ENCODE peak calls at places on chromosomes 3 and 15, in four cellular contexts. U is adrenal gland, K is right lobe of liver, M is breast epithelium. I is an unnamed sample. For H3K4me1, the result is how much of the 10 kb centered on the place peaks cover.

GRCh38 chr3:126315916-126316514 is 41.2 kb downstream of the KLF15 start:
- DNase-seq in U (no peak), K (no peak), M (no peak), I (peak)

GRCh38 chr15:71612066-71612715 is 198.2 kb upstream of the NR2E3 start:
- DNase-seq in U (no peak), K (no peak), M (no peak), I (no peak)

GRCh38 chr3:120462409-120462959 is 11.7 kb upstream of the FSTL1 start:
- DNase-seq in U (no peak), K (no peak), M (no peak), I (no peak)

GRCh38 chr3:186570941-186571643 is 572 bp downstream of the DNAJB11 start:
- DNase-seq in U (peak), K (no peak), M (no peak), I (no peak)

GRCh38 chr3:32238027-32238815 is at the start of gene CMTM8:
- DNase-seq in U (peak), K (peak), M (no peak), I (peak)

GRCh38 chr3:51539291-51539891 is 872 bp downstream of the RAD54L2 start:
- DNase-seq in U (peak), K (peak), M (no peak), I (no peak)

GRCh38 chr3:137709011-137709601 is 55.0 kb upstream of the SOX14 start:
- DNase-seq in U (no peak), K (no peak), M (no peak), I (no peak)

GRCh38 chr15:34780725-34781124 is 14.6 kb downstream of the ACTC1 start:
- DNase-seq in U (no peak), K (no peak), M (no peak), I (no peak)

GRCh38 chr15:40094156-40094555 is 14.5 kb downstream of the BMF start:
- DNase-seq in U (no peak), K (no peak), M (no peak), I (no peak)

GRCh38 chr15:96330064-96330449 is 443 bp upstream of the NR2F2 start:
- DNase-seq in U (peak), K (no peak), M (no peak), I (peak)

GRCh38 chr15:98955331-98955730 is 52.3 kb downstream of the PGPEP1L start:
- DNase-seq in U (no peak), K (no peak), M (no peak), I (peak)

GRCh38 chr3:41652506-41652905 is 309.4 kb downstream of the ULK4 start:
- DNase-seq in U (no peak), K (no peak), M (no peak), I (no peak)

GRCh38 chr3:156483426-156483825 is 71.5 kb downstream of the SSR3 start:
- DNase-seq in U (no peak), K (no peak), M (no peak), I (no peak)

GRCh38 chr3:45425237-45425933 is 37.0 kb downstream of the LARS2 start:
- DNase-seq in U (no peak), K (no peak), M (no peak), I (no peak)

GRCh38 chr3:141055536-141056445 is 4.6 kb downstream of the SPSB4 start:
- DNase-seq in U (no peak), K (no peak), M (no peak), I (no peak)

GRCh38 chr3:173395073-173395411 is 2.5 kb upstream of the NLGN1 start:
- DNase-seq in U (no peak), K (no peak), M (no peak), I (no peak)

GRCh38 chr3:100226712-100227429 is 33.9 kb upstream of the TBC1D23 start:
- DNase-seq in U (no peak), K (no peak), M (no peak), I (no peak)

GRCh38 chr3:170321326-170322034 is 36.0 kb upstream of the SKIL start:
- DNase-seq in U (no peak), K (no peak), M (no peak), I (no peak)

GRCh38 chr3:62718515-62719320 is 156.5 kb downstream of the CADPS start:
- DNase-seq in U (no peak), K (no peak), M (no peak), I (no peak)

GRCh38 chr3:84965141-84965540 is 6.4 kb downstream of the CADM2 start:
- DNase-seq in U (no peak), K (no peak), M (no peak), I (no peak)

GRCh38 chr15:90451215-90451850 is 63.3 kb downstream of the IQGAP1 start:
- DNase-seq in U (no peak), K (no peak), M (no peak), I (no peak)

GRCh38 chr15:95712785-95713184 is 617.7 kb upstream of the NR2F2 start:
- DNase-seq in U (no peak), K (no peak), M (no peak), I (no peak)

GRCh38 chr3:127473244-127474024 is 117.1 kb downstream of the TPRA1 start:
- DNase-seq in U (no peak), K (peak), M (no peak), I (no peak)

GRCh38 chr3:105365536-105366301 is 990 bp upstream of the ALCAM start:
- DNase-seq in U (no peak), K (no peak), M (no peak), I (no peak)

GRCh38 chr3:160808838-160809237 is 52.8 kb downstream of the PPM1L start:
- DNase-seq in U (no peak), K (peak), M (peak), I (peak)

GRCh38 chr15:78243491-78243941 is 9.2 kb upstream of the ACSBG1 start:
- DNase-seq in U (peak), K (peak), M (no peak), I (peak)

GRCh38 chr3:73623996-73624362 is 762 bp downstream of the PDZRN3 start:
- DNase-seq in U (peak), K (no peak), M (no peak), I (peak)

GRCh38 chr3:188037116-188037718 is 116.7 kb upstream of the LPP start:
- DNase-seq in U (peak), K (peak), M (no peak), I (peak)
- H3K4me1 ChIP-seq in U (under half), K (under half), M (under half), I (under half)

GRCh38 chr3:112087746-112088145 is 1.6 kb downstream of the C3orf52 start:
- DNase-seq in U (no peak), K (no peak), M (no peak), I (no peak)

GRCh38 chr3:112084980-112085697 is 1.1 kb upstream of the C3orf52 start:
- DNase-seq in U (no peak), K (no peak), M (no peak), I (no peak)

GRCh38 chr3:112088944-112089343 is 2.8 kb downstream of the C3orf52 start:
- DNase-seq in U (no peak), K (no peak), M (no peak), I (no peak)

GRCh38 chr3:112086857-112087524 is 802 bp downstream of the C3orf52 start:
- DNase-seq in U (no peak), K (no peak), M (no peak), I (no peak)

DNA sequence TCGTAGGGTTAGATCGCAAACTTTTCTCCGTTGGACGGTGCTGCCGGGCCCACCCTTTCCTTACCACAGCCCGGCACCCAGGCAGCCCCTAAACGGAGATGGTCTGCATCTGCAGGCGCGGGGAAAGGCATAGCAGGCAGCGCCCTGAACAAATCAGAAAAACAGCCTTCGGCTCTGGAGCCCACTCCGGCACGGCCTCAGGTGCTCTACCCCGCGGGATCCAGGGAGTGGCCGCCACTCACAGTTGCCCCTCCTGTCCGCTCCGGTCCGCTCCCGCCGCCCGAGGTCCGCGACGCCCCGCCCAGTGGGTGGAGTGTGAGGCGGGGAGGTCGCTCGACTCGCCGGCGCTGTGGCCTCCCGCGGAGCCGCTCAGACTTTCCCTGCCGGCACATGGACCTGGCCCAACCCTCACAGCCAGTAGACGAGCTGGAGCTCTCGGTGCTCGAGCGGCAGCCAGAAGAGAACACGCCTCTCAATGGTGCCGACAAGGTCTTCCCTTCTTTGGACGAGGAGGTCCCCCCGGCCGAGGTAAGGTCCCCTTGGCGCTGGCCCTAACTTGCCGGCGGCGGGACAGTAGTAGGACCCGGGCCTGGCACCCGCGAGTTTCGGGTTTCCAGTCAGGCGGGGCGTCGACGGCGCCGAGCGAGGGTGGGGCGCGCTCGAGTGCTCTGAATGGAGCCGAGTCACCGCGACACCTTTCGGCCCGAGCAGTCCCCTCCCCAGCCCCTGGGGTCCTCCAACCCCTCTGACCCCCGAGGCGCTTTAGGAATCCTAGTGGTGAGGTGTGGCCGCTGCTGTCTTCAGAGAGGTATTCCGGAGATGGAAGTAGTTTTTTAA is at the start of gene C3orf52:
- DNase-seq in U (peak), K (peak), M (peak), I (peak)
- TF ChIP-seq POLR2A in U (peak), K (no peak), M (peak), I (no peak)

GRCh38 chr15:31365655-31366127 is 39.1 kb downstream of the KLF13 start:
- DNase-seq in U (peak), K (peak), M (peak), I (peak)

GRCh38 chr15:31367730-31368344 is 41.2 kb downstream of the KLF13 start:
- DNase-seq in U (no peak), K (no peak), M (no peak), I (no peak)

GRCh38 chr15:31365032-31365654 is 38.5 kb downstream of the KLF13 start:
- DNase-seq in U (no peak), K (no peak), M (no peak), I (no peak)

GRCh38 chr15:31366169-31366734 is 39.6 kb downstream of the KLF13 start:
- DNase-seq in U (no peak), K (no peak), M (peak), I (no peak)

GRCh38 chr15:31367021-31367729 is 40.5 kb downstream of the KLF13 start:
- DNase-seq in U (no peak), K (no peak), M (no peak), I (peak)
- H3K4me1 ChIP-seq in U (half or more), K (under half), M (under half), I (half or more)

GRCh38 chr3:108566599-108566998 is 22.6 kb downstream of the CIP2A start:
- DNase-seq in U (no peak), K (no peak), M (no peak), I (no peak)

GRCh38 chr3:108569336-108569735 is 19.9 kb downstream of the CIP2A start:
- DNase-seq in U (no peak), K (no peak), M (no peak), I (no peak)

GRCh38 chr3:108562565-108562964 is 26.7 kb downstream of the CIP2A start:
- DNase-seq in U (no peak), K (no peak), M (no peak), I (no peak)

GRCh38 chr3:108564564-108564963 is 24.7 kb downstream of the CIP2A start:
- DNase-seq in U (no peak), K (no peak), M (no peak), I (no peak)

GRCh38 chr3:108565506-108565905 is 23.7 kb downstream of the CIP2A start:
- DNase-seq in U (no peak), K (no peak), M (no peak), I (no peak)
- TF ChIP-seq POLR2A in U (no peak), K (no peak), M (no peak), I (no peak)

GRCh38 chr3:197503652-197504051 is 52.1 kb downstream of the BDH1 start:
- DNase-seq in U (no peak), K (no peak), M (no peak), I (no peak)
- H3K4me1 ChIP-seq in U (under half), K (under half), M (under half), I (under half)

GRCh38 chr3:54783611-54784010 is 144.2 kb downstream of the LRTM1 start:
- DNase-seq in U (no peak), K (no peak), M (no peak), I (no peak)

GRCh38 chr3:54781728-54782127 is 146.1 kb downstream of the LRTM1 start:
- DNase-seq in U (no peak), K (no peak), M (no peak), I (no peak)

GRCh38 chr3:54777141-54777540 is 150.7 kb downstream of the LRTM1 start:
- DNase-seq in U (no peak), K (no peak), M (no peak), I (no peak)

GRCh38 chr3:54784021-54784420 is 143.8 kb downstream of the LRTM1 start:
- DNase-seq in U (no peak), K (no peak), M (no peak), I (no peak)

DNA sequence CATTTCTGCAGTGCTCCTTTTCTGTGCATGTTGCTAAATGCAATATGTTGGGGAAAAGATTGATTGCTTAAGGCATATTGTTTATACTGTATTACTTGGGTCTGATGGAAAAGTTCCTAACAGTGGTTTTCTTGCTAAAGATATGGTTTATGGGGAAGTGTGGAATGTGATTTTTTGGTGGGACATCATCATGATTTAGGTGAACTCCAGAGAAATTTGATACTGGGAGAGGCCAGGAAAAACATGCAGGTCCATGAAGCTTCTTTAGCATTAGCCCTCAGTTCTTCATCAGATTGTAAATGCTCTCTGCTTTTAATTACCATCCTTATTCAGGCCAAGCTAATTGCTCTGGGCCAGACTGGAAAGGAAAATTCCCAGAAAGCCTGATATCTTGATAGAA is 147.5 kb downstream of the LRTM1 start:
- DNase-seq in U (no peak), K (no peak), M (no peak), I (no peak)
- TF ChIP-seq POLR2A in U (no peak), K (no peak), M (no peak), I (no peak)

GRCh38 chr3:24136624-24137310 is 191.7 kb downstream of the NR1D2 start:
- DNase-seq in U (no peak), K (no peak), M (no peak), I (no peak)

GRCh38 chr3:24137354-24137753 is 192.3 kb downstream of the NR1D2 start:
- DNase-seq in U (no peak), K (no peak), M (no peak), I (no peak)

GRCh38 chr3:24138876-24139256 is 193.8 kb downstream of the NR1D2 start:
- DNase-seq in U (no peak), K (no peak), M (no peak), I (no peak)

GRCh38 chr3:24139463-24140412 is 194.7 kb downstream of the NR1D2 start:
- DNase-seq in U (no peak), K (no peak), M (no peak), I (no peak)

GRCh38 chr3:24137958-24138875 is 193.1 kb downstream of the NR1D2 start:
- DNase-seq in U (peak), K (peak), M (peak), I (no peak)
- H3K4me1 ChIP-seq in U (under half), K (under half), M (under half), I (under half)

I was measured in heart left ventricle.